ENCODE peak calls at places on chromosomes 5 and 9, in five cellular contexts. Q, H, E, R and S are unnamed samples. For H3K27me3, the result is how much of the 10 kb centered on the place peaks cover.

GRCh38 chr5:41403846-41404245 is 106.6 kb downstream of the PLCXD3 start:
- DNase-seq in Q (no peak), H (no peak), E (no peak), R (no peak), S (no peak)

GRCh38 chr9:136551401-136552116 is 5.7 kb upstream of the NOTCH1 start:
- DNase-seq in Q (no peak), H (peak), E (no peak), R (peak), S (no peak)

GRCh38 chr5:152686931-152687330 is 281.9 kb upstream of the NMUR2 start:
- DNase-seq in Q (no peak), H (no peak), E (no peak), R (no peak), S (no peak)

GRCh38 chr5:103450333-103451061 is 112.1 kb downstream of the NUDT12 start:
- DNase-seq in Q (no peak), H (no peak), E (no peak), R (no peak), S (no peak)

GRCh38 chr9:36855443-36856315 is 178.4 kb downstream of the PAX5 start:
- DNase-seq in Q (no peak), H (no peak), E (no peak), R (peak), S (peak)

GRCh38 chr5:10583663-10584572 is 20.0 kb downstream of the ANKRD33B start:
- DNase-seq in Q (no peak), H (no peak), E (no peak), R (peak), S (no peak)

GRCh38 chr5:2732004-2732403 is 19.5 kb downstream of the IRX2 start:
- DNase-seq in Q (no peak), H (no peak), E (no peak), R (no peak), S (no peak)

GRCh38 chr5:164359260-164359930 is 854.0 kb downstream of the MAT2B start:
- DNase-seq in Q (no peak), H (no peak), E (no peak), R (no peak), S (no peak)

GRCh38 chr5:150637245-150638052 is 3.0 kb upstream of the SYNPO start:
- DNase-seq in Q (no peak), H (no peak), E (no peak), R (no peak), S (no peak)

GRCh38 chr5:178318893-178319292 is 86.3 kb upstream of the PHYKPL start:
- DNase-seq in Q (no peak), H (no peak), E (no peak), R (no peak), S (no peak)

GRCh38 chr5:178690208-178690607 is 40.3 kb downstream of the ZNF354A start:
- DNase-seq in Q (no peak), H (no peak), E (no peak), R (no peak), S (no peak)

GRCh38 chr5:145471831-145472616 is 363.1 kb downstream of the PRELID2 start:
- DNase-seq in Q (peak), H (no peak), E (no peak), R (no peak), S (no peak)

GRCh38 chr5:132293066-132293991 is 865 bp upstream of the SLC22A4 start:
- DNase-seq in Q (peak), H (peak), E (peak), R (peak), S (peak)

GRCh38 chr9:106883030-106883429 is 20.1 kb downstream of the ZNF462 start:
- DNase-seq in Q (no peak), H (no peak), E (no peak), R (no peak), S (no peak)

GRCh38 chr5:104998572-104998971 is 1436.0 kb upstream of the NUDT12 start:
- DNase-seq in Q (no peak), H (no peak), E (no peak), R (no peak), S (no peak)

GRCh38 chr5:149030838-149031397 is 31.9 kb downstream of the SH3TC2 start:
- DNase-seq in Q (no peak), H (no peak), E (no peak), R (no peak), S (no peak)

GRCh38 chr5:143542798-143543144 is 139.3 kb upstream of the NR3C1 start:
- DNase-seq in Q (no peak), H (no peak), E (no peak), R (no peak), S (no peak)

GRCh38 chr5:168301593-168302388 is 10.3 kb downstream of the WWC1 start:
- DNase-seq in Q (peak), H (no peak), E (no peak), R (no peak), S (no peak)

GRCh38 chr9:125550633-125551032 is 156.4 kb downstream of the MAPKAP1 start:
- DNase-seq in Q (no peak), H (no peak), E (no peak), R (no peak), S (no peak)

GRCh38 chr5:134503088-134503936 is 22.2 kb upstream of the JADE2 start:
- DNase-seq in Q (peak), H (peak), E (peak), R (peak), S (peak)

GRCh38 chr9:76658510-76659231 is 105.6 kb upstream of the PCA3 start:
- DNase-seq in Q (no peak), H (no peak), E (no peak), R (peak), S (no peak)

GRCh38 chr5:159582756-159583523 is 252.7 kb upstream of the IL12B start:
- DNase-seq in Q (no peak), H (no peak), E (no peak), R (no peak), S (no peak)

GRCh38 chr5:39100851-39101396 is 26.7 kb upstream of the RICTOR start:
- DNase-seq in Q (no peak), H (no peak), E (no peak), R (no peak), S (no peak)

GRCh38 chr5:39102684-39103155 is 28.5 kb upstream of the RICTOR start:
- DNase-seq in Q (no peak), H (no peak), E (no peak), R (no peak), S (no peak)

GRCh38 chr5:39107350-39107749 is 33.2 kb upstream of the RICTOR start:
- DNase-seq in Q (no peak), H (no peak), E (no peak), R (no peak), S (no peak)

GRCh38 chr5:39106332-39106731 is 32.1 kb upstream of the RICTOR start:
- DNase-seq in Q (no peak), H (no peak), E (no peak), R (no peak), S (no peak)

DNA sequence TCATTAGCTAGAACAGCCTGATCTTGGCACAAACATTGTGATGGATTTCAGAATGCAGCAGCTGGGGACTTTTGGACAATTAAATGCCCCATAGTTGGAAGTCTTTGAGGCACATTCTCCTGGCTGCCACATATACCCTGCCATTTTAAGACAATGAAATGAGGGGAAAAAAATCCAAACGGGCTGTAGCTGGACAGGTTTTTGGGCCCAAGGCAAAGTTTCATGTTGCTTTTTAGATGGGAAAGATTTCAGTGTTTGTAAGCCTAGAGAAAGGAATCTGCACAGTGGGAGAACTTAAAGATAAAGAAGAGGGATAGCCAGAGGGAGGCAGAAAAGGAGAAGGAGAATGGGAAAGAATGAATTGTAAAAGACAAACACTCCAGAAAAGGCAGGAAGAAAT is 30.0 kb upstream of the RICTOR start:
- DNase-seq in Q (no peak), H (no peak), E (no peak), R (no peak), S (no peak)
- H3K27ac ChIP-seq in Q (no peak), H (no peak), E (no peak), R (no peak), S (no peak)

GRCh38 chr5:963310-963672 is 45.3 kb upstream of the NKD2 start:
- DNase-seq in Q (no peak), H (no peak), E (no peak), R (no peak), S (no peak)

GRCh38 chr5:963673-964531 is 44.7 kb upstream of the NKD2 start:
- DNase-seq in Q (no peak), H (no peak), E (no peak), R (peak), S (peak)

GRCh38 chr5:966345-966710 is 42.3 kb upstream of the NKD2 start:
- DNase-seq in Q (no peak), H (no peak), E (no peak), R (no peak), S (no peak)

GRCh38 chr5:965604-966344 is 42.8 kb upstream of the NKD2 start:
- DNase-seq in Q (no peak), H (no peak), E (no peak), R (no peak), S (no peak)

GRCh38 chr5:964821-965220 is 43.8 kb upstream of the NKD2 start:
- DNase-seq in Q (no peak), H (no peak), E (no peak), R (no peak), S (no peak)
- H3K4me3 ChIP-seq in Q (no peak), H (no peak), E (no peak), R (no peak), S (no peak)

DNA sequence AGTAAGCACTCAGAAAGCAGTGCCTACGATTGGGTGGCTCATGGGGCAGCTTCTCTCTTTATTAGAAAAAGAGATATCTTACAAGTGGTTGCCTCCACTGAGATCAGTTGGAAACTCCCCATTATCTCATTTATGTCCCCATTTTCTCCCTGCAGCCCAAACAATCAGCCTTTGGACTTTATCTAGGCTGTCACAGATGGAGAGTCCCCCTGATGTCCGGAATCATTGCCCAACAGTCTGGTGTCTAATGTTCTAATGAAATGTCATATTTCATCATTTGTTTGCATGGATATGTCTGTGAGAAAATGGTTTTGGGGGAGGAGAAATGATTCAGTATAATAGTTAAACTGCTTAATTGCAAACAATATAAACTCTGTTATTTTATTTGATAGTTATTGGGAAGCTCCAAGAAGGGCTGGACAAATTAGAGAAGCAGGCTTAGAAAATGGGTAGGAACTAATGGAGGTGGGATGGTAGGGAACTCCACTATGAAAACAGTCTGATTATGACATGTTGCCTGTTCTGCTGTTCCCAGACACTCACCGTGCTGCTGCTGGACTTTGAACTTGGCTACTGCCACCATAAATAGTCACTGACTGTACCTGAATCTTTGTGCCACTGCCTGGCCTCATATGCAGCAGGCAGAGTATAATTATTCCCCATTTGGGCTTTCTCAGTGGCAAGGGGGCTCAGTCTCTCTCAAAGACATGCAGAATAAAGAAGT is 38.3 kb upstream of the SMAD5 start:
- DNase-seq in Q (peak), H (no peak), E (no peak), R (no peak), S (no peak)
- H3K27me3 ChIP-seq in Q (under half), H (under half), E (under half), R (under half), S (under half)

DNA sequence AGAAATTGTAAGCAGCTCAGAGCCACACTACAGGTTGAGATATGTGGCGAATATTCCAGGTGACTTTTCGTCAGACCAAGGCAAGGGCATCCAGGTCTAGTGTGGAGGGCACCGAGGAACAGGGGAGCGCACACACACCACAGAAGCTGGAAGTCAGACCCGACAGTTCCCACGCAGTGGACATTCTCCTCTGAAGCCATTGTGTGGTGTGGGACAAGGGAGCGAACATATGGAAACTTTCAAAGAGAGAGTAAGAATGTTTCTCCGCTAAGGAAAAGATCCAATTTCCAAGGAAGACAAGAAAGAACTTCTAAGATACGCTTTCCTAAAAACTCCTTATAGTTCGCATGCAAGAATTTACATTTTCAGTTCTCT is 141.4 kb upstream of the OTULINL start:
- DNase-seq in Q (no peak), H (no peak), E (no peak), R (no peak), S (no peak)
- H3K27ac ChIP-seq in Q (no peak), H (peak), E (peak), R (no peak), S (no peak)

DNA sequence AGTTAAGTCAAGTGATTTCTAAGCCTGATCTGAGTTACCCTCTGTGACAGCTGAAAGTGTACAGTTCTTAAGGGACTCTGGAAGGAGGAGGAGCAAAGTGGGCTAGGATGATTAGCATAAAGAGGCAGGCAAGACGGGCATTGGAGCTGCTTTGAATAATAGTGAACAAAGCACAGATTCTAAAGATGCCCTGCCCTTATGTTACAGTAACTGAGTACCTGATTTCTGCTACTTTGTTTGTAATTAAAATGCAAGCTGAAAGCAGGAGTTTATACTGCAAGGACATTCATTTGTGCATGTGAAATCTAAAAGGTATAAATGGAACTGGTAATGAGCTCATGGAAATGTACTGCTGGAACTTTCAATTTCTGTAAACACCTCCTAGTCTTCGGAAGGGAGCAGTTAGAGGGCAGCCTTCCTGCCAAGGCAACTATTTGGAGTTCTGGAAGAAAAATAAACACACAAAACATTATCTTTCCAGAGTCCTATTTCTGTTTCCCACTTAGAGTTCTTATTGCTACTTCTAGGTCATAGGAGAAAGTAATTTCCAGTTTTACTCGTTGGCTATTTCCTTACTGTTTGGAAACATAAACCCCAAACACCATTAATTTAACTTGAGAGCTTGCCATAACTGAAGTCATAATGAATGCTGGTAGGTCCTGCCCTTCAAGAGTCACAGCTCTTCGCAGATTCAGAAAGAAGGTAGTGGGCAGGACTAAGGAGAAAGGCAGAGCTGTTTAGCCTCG is at the start of gene RANBP3L:
- DNase-seq in Q (peak), H (no peak), E (no peak), R (no peak), S (no peak)
- H3K4me3 ChIP-seq in Q (no peak), H (peak), E (peak), R (no peak), S (no peak)

GRCh38 chr5:42756630-42757601 is at the start of gene CCDC152:
- DNase-seq in Q (peak), H (no peak), E (no peak), R (no peak), S (peak)
- H3K27me3 ChIP-seq in Q (under half), H (under half), E (under half), R (under half), S (under half)

DNA sequence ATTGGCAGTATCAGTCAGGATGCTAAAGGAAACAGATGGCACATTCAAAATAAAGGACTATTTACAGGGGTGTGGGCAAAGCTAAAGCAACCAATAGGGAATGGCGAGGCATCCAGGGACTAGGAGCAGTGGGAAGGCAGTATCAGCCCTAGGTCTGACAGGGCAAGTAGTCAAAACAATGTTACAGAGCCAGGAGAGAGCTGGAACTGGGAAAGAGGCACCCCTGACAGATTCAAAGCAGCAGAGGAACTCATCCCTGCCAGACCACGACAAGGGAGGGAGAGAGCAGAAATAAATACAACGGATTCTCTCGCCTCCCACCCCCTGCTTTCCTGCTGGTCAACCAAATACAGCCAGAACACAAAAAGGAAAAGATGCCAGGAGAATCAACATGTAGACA is 371.5 kb downstream of the NR2F1-AS1 start:
- DNase-seq in Q (no peak), H (no peak), E (no peak), R (no peak), S (no peak)
- H3K27ac ChIP-seq in Q (no peak), H (peak), E (no peak), R (no peak), S (no peak)